ENCODE peak calls at places on chromosomes 13 and 19, in nine cellular contexts. H is naive B cell; Y is NCI-H2081; N is EH; Q is GM20000; P is AML-193; M is activated T-cell treated with anti-CD3 and anti-CD28 coated beads for 1 hour; X is CD4-positive, alpha-beta memory T cell; G is T-cell. K is an unnamed sample.

GRCh38 chr19:49241769-49242168 is 83.2 kb downstream of the SLC6A16 start:
- DNase-seq in H (no peak), Y (no peak), N (no peak), Q (no peak), P (no peak), M (no peak), X (no peak), G (no peak), K (no peak)

GRCh38 chr13:50574731-50575130 is 268.8 kb downstream of the DLEU7 start:
- DNase-seq in H (no peak), Y (no peak), N (peak; percentile 86), Q (no peak), P (no peak), M (no peak), X (no peak), G (no peak), K (no peak)

GRCh38 chr13:111627596-111627995 is 307.2 kb downstream of the TEX29 start:
- DNase-seq in H (no peak), Y (no peak), N (no peak), Q (no peak), P (no peak), M (no peak), X (no peak), G (no peak), K (no peak)

GRCh38 chr19:17090501-17091074 is 15.0 kb downstream of the MYO9B start:
- DNase-seq in H (peak; percentile 79), Y (no peak), N (peak; percentile 70), Q (peak; percentile 70), P (peak; percentile 34), M (no peak), X (no peak), G (peak; percentile 16), K (no peak)

GRCh38 chr19:10007811-10008211 is 2.5 kb downstream of the COL5A3 start:
- DNase-seq in H (no peak), Y (no peak), N (peak; percentile 94), Q (no peak), P (no peak), M (no peak), X (no peak), G (no peak), K (no peak)

GRCh38 chr13:91308299-91308698 is 39.2 kb upstream of the MIR17HG start:
- DNase-seq in H (no peak), Y (no peak), N (peak; percentile 1), Q (peak; percentile 11), P (peak; percentile 30), M (no peak), X (no peak), G (no peak), K (no peak)

GRCh38 chr13:95391785-95392184 is 90.5 kb upstream of the ABCC4 start:
- DNase-seq in H (no peak), Y (no peak), N (no peak), Q (no peak), P (no peak), M (no peak), X (no peak), G (no peak), K (no peak)

GRCh38 chr19:33724723-33725060 is 72.0 kb upstream of the KCTD15 start:
- DNase-seq in H (no peak), Y (no peak), N (no peak), Q (no peak), P (no peak), M (no peak), X (no peak), G (no peak), K (no peak)

GRCh38 chr19:49911381-49912145 is 14.9 kb upstream of the IL4I1 start:
- DNase-seq in H (peak; percentile 42), Y (no peak), N (no peak), Q (peak; percentile 85), P (peak; percentile 38), M (no peak), X (no peak), G (no peak), K (no peak)

GRCh38 chr13:66180806-66181205 is 1049.3 kb downstream of the PCDH9 start:
- DNase-seq in H (no peak), Y (no peak), N (no peak), Q (no peak), P (no peak), M (no peak), X (no peak), G (no peak), K (no peak)

GRCh38 chr13:20301391-20302071 is 69.4 kb upstream of the GJB6 start:
- DNase-seq in H (no peak), Y (no peak), N (no peak), Q (no peak), P (no peak), M (no peak), X (no peak), G (no peak), K (no peak)

GRCh38 chr13:41561179-41561578 is 103.8 kb downstream of the RGCC start:
- DNase-seq in H (no peak), Y (no peak), N (no peak), Q (no peak), P (no peak), M (no peak), X (no peak), G (no peak), K (no peak)

GRCh38 chr13:55538424-55538823 is 1602.3 kb upstream of the PRR20A start:
- DNase-seq in H (no peak), Y (no peak), N (no peak), Q (no peak), P (no peak), M (no peak), X (no peak), G (no peak), K (no peak)

GRCh38 chr13:74270018-74270417 is 135.8 kb upstream of the KLF12 start:
- DNase-seq in H (no peak), Y (no peak), N (no peak), Q (no peak), P (no peak), M (no peak), X (no peak), G (no peak), K (no peak)

GRCh38 chr13:113044431-113045114 is 61.0 kb upstream of the F7 start:
- DNase-seq in H (no peak), Y (no peak), N (no peak), Q (no peak), P (no peak), M (no peak), X (no peak), G (no peak), K (no peak)

GRCh38 chr13:57682128-57682716 is 50.7 kb downstream of the PCDH17 start:
- DNase-seq in H (no peak), Y (no peak), N (no peak), Q (no peak), P (no peak), M (no peak), X (no peak), G (no peak), K (no peak)

GRCh38 chr13:34733720-34734119 is 208.3 kb upstream of the NBEA start:
- DNase-seq in H (no peak), Y (no peak), N (peak; percentile 12), Q (no peak), P (no peak), M (no peak), X (no peak), G (no peak), K (no peak)

GRCh38 chr19:14473073-14473790 is 1.9 kb downstream of the PTGER1 start:
- DNase-seq in H (no peak), Y (no peak), N (no peak), Q (peak; percentile 69), P (no peak), M (no peak), X (no peak), G (no peak), K (peak; percentile 38)